ENCODE peak calls at places on chromosomes 16 and 17, in six cellular contexts. G is AG09309, E is right lobe of liver, B is MCF 10A, D is Calu3, M is GM13977. X is an unnamed sample.

GRCh38 chr17:44598329-44598728 is 41.0 kb downstream of the FZD2 start:
- DNase-seq in D (no peak), E (peak), G (no peak), M (no peak), B (no peak), X (no peak)

GRCh38 chr17:47624727-47625068 is 25.0 kb upstream of the KPNB1 start:
- DNase-seq in M (no peak), E (no peak), G (no peak), D (no peak), B (no peak), X (no peak)

GRCh38 chr16:15502041-15502725 is 67.8 kb downstream of the BMERB1 start:
- DNase-seq in M (no peak), D (peak), B (peak), E (no peak), G (peak), X (peak)

GRCh38 chr17:8022358-8023038 is 16.4 kb upstream of the ALOX15B start:
- DNase-seq in M (no peak), D (no peak), E (no peak), G (no peak), B (no peak), X (no peak)

GRCh38 chr16:30142672-30143346 is 19.8 kb upstream of the MAPK3 start:
- DNase-seq in M (no peak), D (peak), B (peak), G (no peak), E (no peak), X (no peak)

GRCh38 chr17:45841883-45842525 is 2.7 kb upstream of the SPPL2C start:
- DNase-seq in M (no peak), G (no peak), B (peak), D (no peak), E (peak), X (no peak)

GRCh38 chr16:73056911-73057310 is 9.0 kb upstream of the ZFHX3 start:
- DNase-seq in G (no peak), D (no peak), B (no peak), E (no peak), M (no peak), X (no peak)

GRCh38 chr17:32813021-32813420 is 63.9 kb downstream of the MYO1D start:
- DNase-seq in M (no peak), B (peak), D (no peak), E (no peak), G (peak), X (no peak)

GRCh38 chr17:45288825-45289224 is 26.9 kb upstream of the SPATA32 start:
- DNase-seq in E (no peak), G (no peak), B (no peak), D (no peak), M (no peak), X (no peak)

GRCh38 chr16:54411555-54411954 is 125.0 kb upstream of the IRX3 start:
- DNase-seq in E (no peak), M (no peak), G (no peak), D (no peak), B (no peak), X (no peak)

GRCh38 chr17:27236710-27237315 is 57.1 kb upstream of the WSB1 start:
- DNase-seq in E (no peak), G (no peak), B (peak), M (peak), D (peak), X (peak)

GRCh38 chr17:40407460-40407859 is 10.2 kb downstream of the TOP2A start:
- DNase-seq in D (no peak), E (no peak), M (no peak), G (no peak), B (no peak), X (no peak)

GRCh38 chr16:89369266-89369895 is 121.0 kb downstream of the ANKRD11 start:
- DNase-seq in B (no peak), D (no peak), E (no peak), G (no peak), M (no peak), X (no peak)

GRCh38 chr16:74743668-74744299 is 30.8 kb downstream of the FA2H start:
- DNase-seq in G (no peak), D (peak), M (no peak), B (peak), E (peak), X (peak)

GRCh38 chr16:64841071-64841470 is 280.8 kb downstream of the CDH11 start:
- DNase-seq in D (no peak), M (no peak), G (no peak), B (no peak), E (no peak), X (no peak)

GRCh38 chr17:82238562-82239201 is 9.8 kb downstream of the SLC16A3 start:
- DNase-seq in E (peak), G (no peak), M (no peak), D (no peak), B (peak), X (no peak)

GRCh38 chr16:62644030-62644812 is 608.0 kb upstream of the CDH8 start:
- DNase-seq in E (no peak), M (no peak), B (no peak), D (no peak), G (no peak), X (no peak)

GRCh38 chr17:41773190-41773588 is 13.3 kb downstream of the JUP start:
- DNase-seq in D (peak), B (peak), M (no peak), E (peak), G (peak), X (peak)

GRCh38 chr16:87150359-87151280 is 166.6 kb downstream of the C16orf95 start:
- DNase-seq in M (no peak), D (no peak), B (no peak), G (no peak), E (peak), X (no peak)

GRCh38 chr16:3274490-3274889 is 8.8 kb upstream of the ZNF263 start:
- DNase-seq in B (peak), G (no peak), D (no peak), E (no peak), M (no peak), X (no peak)

GRCh38 chr17:15171433-15172047 is 93.6 kb downstream of the PMP22 start:
- DNase-seq in G (peak), M (no peak), B (peak), D (peak), E (peak), X (peak)

GRCh38 chr17:75476274-75476673 is 19.8 kb downstream of the TMEM94 start:
- DNase-seq in G (no peak), M (no peak), D (no peak), B (no peak), E (no peak), X (peak)

GRCh38 chr17:36027776-36028175 is 10.0 kb upstream of the CCL23 start:
- DNase-seq in E (no peak), B (no peak), G (no peak), M (no peak), D (no peak), X (no peak)

GRCh38 chr16:55759983-55760664 is 72.8 kb downstream of the CES1 start:
- DNase-seq in B (no peak), M (no peak), D (no peak), G (no peak), E (peak), X (no peak)

GRCh38 chr16:17275076-17275732 is 195.6 kb downstream of the XYLT1 start:
- DNase-seq in D (peak), B (no peak), E (no peak), G (no peak), M (no peak), X (no peak)

GRCh38 chr16:2745961-2746360 is 6.5 kb upstream of the SRRM2 start:
- DNase-seq in E (peak), G (no peak), M (no peak), D (no peak), B (no peak), X (no peak)

GRCh38 chr17:63316100-63316499 is 130.0 kb downstream of the CYB561 start:
- DNase-seq in E (no peak), D (no peak), B (no peak), M (no peak), G (no peak), X (no peak)

GRCh38 chr16:49886554-49887121 is 30.7 kb upstream of the ZNF423 start:
- DNase-seq in B (no peak), D (no peak), M (no peak), G (no peak), E (no peak), X (no peak)

GRCh38 chr16:8634991-8635736 is 13.7 kb downstream of the METTL22 start:
- DNase-seq in G (no peak), B (no peak), E (no peak), M (no peak), D (peak), X (no peak)

GRCh38 chr17:49486012-49486641 is 9.0 kb upstream of the NGFR start:
- DNase-seq in E (no peak), M (no peak), G (no peak), B (no peak), D (no peak), X (no peak)

GRCh38 chr16:79639576-79640311 is 39.2 kb upstream of the MAF start:
- DNase-seq in D (peak), G (no peak), E (no peak), B (no peak), M (no peak), X (no peak)

GRCh38 chr16:83143788-83144187 is 517.0 kb downstream of the CDH13 start:
- DNase-seq in B (no peak), D (no peak), M (no peak), G (peak), E (no peak), X (peak)

GRCh38 chr17:29826045-29826692 is 103.9 kb downstream of the SSH2 start:
- DNase-seq in E (no peak), M (no peak), B (no peak), D (no peak), G (no peak), X (no peak)

GRCh38 chr16:81786321-81786720 is 7.2 kb downstream of the PLCG2 start:
- DNase-seq in D (peak), G (no peak), E (no peak), B (no peak), M (no peak), X (no peak)

GRCh38 chr17:74373838-74374606 is 6.7 kb downstream of the GPR142 start:
- DNase-seq in B (no peak), G (no peak), E (peak), M (no peak), D (peak), X (no peak)

GRCh38 chr17:79835953-79836951 is 3.0 kb downstream of the CBX4 start:
- DNase-seq in B (peak), M (no peak), E (peak), D (no peak), G (no peak), X (no peak)

GRCh38 chr16:46822270-46822669 is 8.7 kb downstream of the C16orf87 start:
- DNase-seq in E (no peak), M (peak), D (no peak), B (no peak), G (peak), X (peak)

GRCh38 chr17:53629188-53629587 is 193.5 kb upstream of the KIF2B start:
- DNase-seq in B (no peak), E (no peak), D (no peak), G (no peak), M (no peak), X (no peak)

GRCh38 chr17:65556014-65556909 is 5.2 kb downstream of the AXIN2 start:
- DNase-seq in D (peak), B (peak), M (peak), E (peak), G (no peak), X (no peak)

DNA sequence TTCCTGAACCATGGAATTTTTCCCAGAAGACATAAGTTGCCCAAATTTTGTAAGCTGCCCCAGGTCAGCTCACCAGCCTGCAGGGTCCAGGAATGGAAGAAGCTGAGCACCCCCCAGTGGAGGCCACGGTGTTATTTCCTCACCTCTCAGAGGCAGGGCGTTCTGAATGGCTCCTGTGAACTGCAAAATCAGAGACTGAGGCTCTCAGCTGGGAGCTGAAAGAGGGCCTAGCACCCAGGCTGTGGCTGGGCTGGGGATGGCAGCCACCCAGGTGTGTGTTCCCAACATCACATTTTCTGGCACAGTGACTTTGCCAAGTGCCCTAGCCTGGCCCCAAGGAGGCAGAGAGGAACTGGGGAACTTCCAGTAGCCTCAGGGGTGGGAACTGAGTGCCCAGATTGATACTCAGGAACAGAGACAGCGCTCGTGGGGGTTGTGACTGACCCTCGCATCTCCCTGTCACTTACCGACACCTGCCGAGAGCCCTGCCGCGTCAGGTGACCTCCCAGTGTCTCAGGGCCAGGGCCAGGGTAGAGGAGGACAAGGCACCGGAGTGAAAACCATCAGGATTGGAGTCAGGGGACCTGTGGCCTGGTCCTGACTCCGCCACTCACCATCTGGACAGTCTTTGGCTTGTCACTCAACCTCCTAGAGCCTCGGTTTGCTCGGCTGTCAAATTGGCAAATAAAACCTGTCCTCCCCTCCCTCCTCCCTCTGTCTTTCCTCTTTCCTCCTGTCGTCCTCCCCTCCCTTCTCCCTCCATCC is 11.3 kb downstream of the CACNG4 start:
- DNase-seq in M (peak), G (no peak), E (no peak), B (peak), D (peak), X (no peak)
- TF ChIP-seq CTCF in M (peak), G (no peak), E (no peak), B (peak), D (no peak), X (peak)

GRCh38 chr16:24568392-24568791 is 29.0 kb downstream of the RBBP6 start:
- DNase-seq in M (no peak), D (no peak), B (peak), E (no peak), G (peak), X (no peak)
- TF ChIP-seq CTCF in M (no peak), D (peak), B (peak), E (peak), G (peak), X (peak)

GRCh38 chr17:69434164-69434579 is 19.7 kb downstream of the MAP2K6 start:
- DNase-seq in M (no peak), G (no peak), B (peak), E (no peak), D (peak), X (no peak)

GRCh38 chr17:69433093-69433492 is 18.6 kb downstream of the MAP2K6 start:
- DNase-seq in B (no peak), M (no peak), D (no peak), G (no peak), E (no peak), X (no peak)

GRCh38 chr17:69437475-69437874 is 23.0 kb downstream of the MAP2K6 start:
- DNase-seq in G (no peak), D (no peak), E (no peak), M (no peak), B (no peak), X (no peak)

GRCh38 chr17:69431835-69432234 is 17.3 kb downstream of the MAP2K6 start:
- DNase-seq in D (no peak), M (no peak), G (no peak), B (no peak), E (no peak), X (no peak)

DNA sequence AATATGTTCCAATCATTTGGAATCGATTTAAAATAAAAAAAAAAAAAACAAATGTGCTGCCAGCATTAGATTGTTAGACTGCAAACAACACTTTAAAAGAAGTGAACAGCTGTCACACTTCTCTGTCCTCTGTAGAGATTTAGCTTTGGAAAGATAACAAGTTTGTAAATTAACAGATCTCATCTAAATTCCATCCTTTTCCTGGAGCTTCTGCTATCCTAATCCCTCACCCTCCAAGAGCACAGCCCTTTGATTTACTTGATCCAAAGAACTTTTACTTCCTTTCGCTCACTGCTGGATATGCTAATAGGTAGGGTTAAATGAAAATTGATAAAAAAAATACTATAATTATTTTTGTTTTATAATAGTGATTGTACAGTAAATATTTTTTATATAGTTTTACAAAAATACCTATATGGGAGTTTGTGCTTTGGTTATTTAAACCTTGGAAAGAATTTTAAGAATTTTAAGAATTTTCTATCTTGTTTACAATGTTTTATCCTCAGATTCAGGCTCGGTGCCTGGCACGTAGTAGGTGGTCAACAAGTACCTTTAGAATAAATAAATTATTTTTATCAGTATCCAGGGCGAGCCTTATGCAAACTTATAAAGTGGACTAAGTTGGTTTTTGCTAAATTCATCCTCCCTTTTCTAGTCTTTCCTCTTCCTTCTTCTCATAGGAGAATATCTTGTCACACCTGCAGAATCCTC is 21.6 kb downstream of the MAP2K6 start:
- DNase-seq in G (no peak), D (no peak), B (no peak), M (no peak), E (no peak), X (no peak)
- TF ChIP-seq CTCF in G (no peak), D (no peak), B (no peak), M (no peak), E (no peak), X (no peak)

GRCh38 chr17:18954321-18954720 is 2.4 kb downstream of the SLC5A10 start:
- DNase-seq in D (no peak), M (no peak), E (no peak), B (no peak), G (no peak), X (no peak)

GRCh38 chr17:18949566-18949965 is 2.4 kb upstream of the SLC5A10 start:
- DNase-seq in D (no peak), B (no peak), E (no peak), G (no peak), M (no peak), X (no peak)

GRCh38 chr17:18950944-18951905 is 740 bp upstream of the SLC5A10 start:
- DNase-seq in D (peak), M (no peak), G (no peak), E (no peak), B (no peak), X (no peak)

GRCh38 chr17:18953231-18953728 is 1.3 kb downstream of the SLC5A10 start:
- DNase-seq in M (no peak), B (no peak), G (no peak), E (no peak), D (no peak), X (no peak)

DNA sequence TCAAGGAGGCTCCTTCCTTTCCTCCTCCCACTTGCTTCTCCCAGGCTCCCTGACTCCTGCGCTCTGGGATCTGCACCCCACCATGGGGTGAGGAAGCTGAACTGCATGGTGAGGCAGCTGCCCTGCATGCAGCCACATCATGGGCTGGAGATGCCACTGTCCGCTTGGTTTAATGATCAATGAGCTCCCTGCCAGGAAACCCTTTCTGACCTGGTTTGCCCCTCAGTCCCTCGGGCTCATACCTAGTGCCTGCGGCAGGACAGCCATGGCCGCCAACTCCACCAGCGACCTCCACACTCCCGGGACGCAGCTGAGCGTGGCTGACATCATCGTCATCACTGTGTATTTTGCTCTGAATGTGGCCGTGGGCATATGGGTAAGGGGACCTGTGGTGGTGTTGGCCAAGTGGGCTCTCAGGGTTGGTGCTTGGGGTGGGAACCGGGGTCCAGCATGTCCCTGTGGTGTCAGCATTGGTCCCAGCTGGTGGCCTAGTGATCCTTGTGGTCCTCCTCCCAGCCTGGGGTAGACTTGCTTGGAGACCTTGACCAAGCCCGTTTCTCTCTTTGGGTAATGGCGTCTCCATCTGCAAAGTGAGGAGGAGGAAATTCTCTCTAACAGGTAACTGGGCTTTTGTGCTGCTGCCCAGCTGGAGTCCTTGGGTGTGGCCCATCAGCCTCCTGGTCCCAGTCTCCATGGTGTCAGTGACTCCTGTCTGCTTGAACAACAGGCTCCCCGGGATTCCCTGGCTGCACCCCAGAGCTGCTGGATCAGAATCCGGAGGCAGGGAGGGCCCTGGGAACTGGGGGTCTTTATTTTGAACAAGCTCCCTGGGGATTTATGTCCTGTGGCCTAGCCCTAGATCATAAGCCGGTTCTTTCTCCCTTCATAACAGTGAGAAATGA is at the start of gene SLC5A10:
- DNase-seq in D (no peak), G (no peak), E (no peak), B (no peak), M (no peak), X (no peak)
- TF ChIP-seq CTCF in D (no peak), G (peak), E (peak), B (no peak), M (peak), X (peak)